ENCODE peak calls at places on chromosomes 1 and 21, in five cellular contexts. V is H1, F is SK-N-SH, B is HepG2, X is K562. N is an unnamed sample.

GRCh38 chr1:30929135-30929889 is 20.8 kb upstream of the SDC3 start:
- DNase-seq in X (peak), F (peak), B (peak), V (peak), N (peak)

GRCh38 chr1:208030320-208031091 is 119.6 kb upstream of the CD34 start:
- DNase-seq in B (no peak), V (no peak), F (no peak), X (no peak), N (no peak)

GRCh38 chr1:17128361-17128760 is 9.1 kb upstream of the PADI2 start:
- DNase-seq in V (no peak), F (no peak), B (no peak), X (no peak), N (peak)

GRCh38 chr1:38474738-38475623 is 384.6 kb downstream of the RRAGC start:
- DNase-seq in F (no peak), V (no peak), X (no peak), B (no peak), N (no peak)

GRCh38 chr1:103267271-103267670 is 158.9 kb upstream of the COL11A1 start:
- DNase-seq in X (no peak), V (no peak), B (no peak), F (no peak), N (no peak)

GRCh38 chr21:15065381-15066230 is 806 bp upstream of the NRIP1 start:
- DNase-seq in B (peak), V (no peak), X (peak), F (peak), N (peak)

GRCh38 chr1:202012544-202013478 is 2.4 kb downstream of the ELF3 start:
- DNase-seq in F (no peak), X (no peak), V (no peak), B (no peak), N (no peak)

GRCh38 chr1:112453876-112454275 is 54.9 kb upstream of the WNT2B start:
- DNase-seq in X (no peak), B (no peak), F (no peak), V (no peak), N (no peak)

GRCh38 chr1:21783679-21784603 is 992 bp upstream of the USP48 start:
- DNase-seq in V (peak), X (peak), B (peak), F (peak), N (peak)

GRCh38 chr1:167121375-167122120 is 27.7 kb downstream of the STYXL2 start:
- DNase-seq in X (no peak), V (no peak), F (peak), B (no peak), N (peak)

GRCh38 chr21:43847301-43847700 is 17.7 kb upstream of the AGPAT3 start:
- DNase-seq in X (no peak), B (no peak), F (no peak), V (no peak), N (no peak)

GRCh38 chr1:186502087-186502486 is 41.2 kb upstream of the PDC start:
- DNase-seq in F (no peak), X (no peak), V (no peak), B (no peak), N (no peak)

GRCh38 chr1:91693542-91693941 is 192.4 kb downstream of the TGFBR3 start:
- DNase-seq in F (no peak), V (no peak), X (no peak), B (no peak), N (no peak)

GRCh38 chr1:56406821-56407220 is 172.5 kb downstream of the PLPP3 start:
- DNase-seq in B (no peak), F (no peak), X (no peak), V (no peak), N (no peak)

GRCh38 chr1:111197598-111198289 is 2.7 kb downstream of the DENND2D start:
- DNase-seq in X (peak), F (no peak), V (peak), B (no peak), N (no peak)

GRCh38 chr1:77282866-77283539 is 1.2 kb downstream of the AK5 start:
- DNase-seq in X (no peak), V (no peak), B (no peak), F (peak), N (no peak)

GRCh38 chr1:119873166-119874025 is 22.9 kb downstream of the ADAM30 start:
- DNase-seq in F (no peak), V (no peak), X (no peak), B (no peak), N (no peak)

GRCh38 chr1:150127868-150128267 is 21.8 kb upstream of the PLEKHO1 start:
- DNase-seq in V (no peak), F (no peak), X (no peak), B (no peak), N (no peak)

GRCh38 chr1:41109316-41110263 is 88.1 kb upstream of the SLFNL1 start:
- DNase-seq in X (peak), B (peak), V (no peak), F (no peak), N (peak)

GRCh38 chr1:91795601-91796389 is 90.2 kb downstream of the TGFBR3 start:
- DNase-seq in F (no peak), X (no peak), B (no peak), V (no peak), N (no peak)

GRCh38 chr21:32800056-32800455 is 28.5 kb upstream of the PAXBP1 start:
- DNase-seq in V (no peak), F (no peak), B (no peak), X (no peak), N (no peak)

GRCh38 chr1:234226106-234226818 is 147.0 kb upstream of the COA6 start:
- DNase-seq in V (no peak), B (no peak), X (no peak), F (no peak), N (no peak)

GRCh38 chr1:56797079-56797685 is 22.0 kb downstream of the FYB2 start:
- DNase-seq in X (no peak), F (no peak), B (no peak), V (no peak), N (no peak)

GRCh38 chr1:56551691-56552090 is 27.7 kb downstream of the PLPP3 start:
- DNase-seq in B (no peak), F (no peak), X (no peak), V (no peak), N (no peak)

GRCh38 chr1:21651214-21652042 is 17.7 kb downstream of the RAP1GAP start:
- DNase-seq in X (peak), F (peak), B (no peak), V (no peak), N (no peak)

GRCh38 chr1:151343587-151343986 is 3.5 kb downstream of the RFX5 start:
- DNase-seq in V (no peak), F (no peak), X (no peak), B (no peak), N (no peak)

GRCh38 chr21:46205121-46205520 is 20.9 kb upstream of the SPATC1L start:
- DNase-seq in F (peak), X (no peak), V (no peak), B (no peak), N (no peak)

GRCh38 chr21:41861987-41862386 is 17.2 kb downstream of the PRDM15 start:
- DNase-seq in X (no peak), F (no peak), B (no peak), V (peak), N (no peak)

GRCh38 chr21:31558839-31559367 is 100.6 kb upstream of the SOD1 start:
- DNase-seq in B (no peak), V (peak), X (no peak), F (peak), N (no peak)

GRCh38 chr1:115400426-115400825 is 62.4 kb upstream of the NGF start:
- DNase-seq in B (no peak), V (no peak), X (no peak), F (no peak), N (no peak)

GRCh38 chr1:103101399-103101798 is 6.9 kb downstream of the COL11A1 start:
- DNase-seq in X (no peak), V (no peak), F (no peak), B (no peak), N (no peak)

GRCh38 chr1:66217021-66217420 is 316.9 kb upstream of the SGIP1 start:
- DNase-seq in B (no peak), X (no peak), F (no peak), V (no peak), N (no peak)

GRCh38 chr1:41366428-41367101 is 5.3 kb downstream of the FOXO6 start:
- DNase-seq in V (no peak), F (peak), B (no peak), X (peak), N (peak)

GRCh38 chr1:222034790-222035189 is 292.9 kb upstream of the DUSP10 start:
- DNase-seq in F (no peak), B (no peak), X (no peak), V (no peak), N (no peak)

GRCh38 chr21:46109251-46110221 is 11.6 kb downstream of the COL6A2 start:
- DNase-seq in B (no peak), X (no peak), F (peak), V (no peak), N (no peak)

GRCh38 chr1:197144570-197145325 is 1.7 kb downstream of the ASPM start:
- DNase-seq in X (peak), B (peak), F (peak), V (no peak), N (no peak)

GRCh38 chr1:100440075-100440809 is 87.9 kb downstream of the CDC14A start:
- DNase-seq in V (no peak), B (peak), X (peak), F (peak), N (no peak)

GRCh38 chr1:12087797-12088314 is 24.8 kb downstream of the TNFRSF8 start:
- DNase-seq in X (no peak), V (no peak), B (no peak), F (no peak), N (no peak)

GRCh38 chr1:8941906-8942305 is 3.8 kb upstream of the CA6 start:
- DNase-seq in F (no peak), V (no peak), B (peak), X (no peak), N (no peak)

GRCh38 chr1:8161546-8162110 is 135.5 kb upstream of the ERRFI1 start:
- DNase-seq in F (no peak), X (no peak), V (no peak), B (no peak), N (no peak)

GRCh38 chr1:3570081-3570986 is 41.0 kb downstream of the MEGF6 start:
- DNase-seq in B (no peak), F (no peak), V (no peak), X (no peak), N (no peak)
- TF ChIP-seq GABPA in B (no peak), F (no peak), V (no peak), X (no peak), N (no peak)

GRCh38 chr21:34844033-34844923 is 175.5 kb downstream of the CLIC6 start:
- DNase-seq in F (no peak), V (no peak), B (no peak), X (no peak), N (no peak)

GRCh38 chr21:34846214-34846575 is 177.4 kb downstream of the CLIC6 start:
- DNase-seq in V (no peak), B (no peak), X (no peak), F (no peak), N (no peak)

GRCh38 chr21:34844924-34845238 is 176.1 kb downstream of the CLIC6 start:
- DNase-seq in B (no peak), V (no peak), X (no peak), F (no peak), N (no peak)

GRCh38 chr21:34846601-34847112 is 177.9 kb downstream of the CLIC6 start:
- DNase-seq in V (no peak), X (no peak), F (no peak), B (no peak), N (no peak)

GRCh38 chr21:34845521-34846213 is 176.9 kb downstream of the CLIC6 start:
- DNase-seq in V (no peak), F (no peak), X (no peak), B (no peak), N (peak)
- H3K27ac ChIP-seq in V (no peak), F (peak), X (no peak), B (no peak), N (no peak)

DNA sequence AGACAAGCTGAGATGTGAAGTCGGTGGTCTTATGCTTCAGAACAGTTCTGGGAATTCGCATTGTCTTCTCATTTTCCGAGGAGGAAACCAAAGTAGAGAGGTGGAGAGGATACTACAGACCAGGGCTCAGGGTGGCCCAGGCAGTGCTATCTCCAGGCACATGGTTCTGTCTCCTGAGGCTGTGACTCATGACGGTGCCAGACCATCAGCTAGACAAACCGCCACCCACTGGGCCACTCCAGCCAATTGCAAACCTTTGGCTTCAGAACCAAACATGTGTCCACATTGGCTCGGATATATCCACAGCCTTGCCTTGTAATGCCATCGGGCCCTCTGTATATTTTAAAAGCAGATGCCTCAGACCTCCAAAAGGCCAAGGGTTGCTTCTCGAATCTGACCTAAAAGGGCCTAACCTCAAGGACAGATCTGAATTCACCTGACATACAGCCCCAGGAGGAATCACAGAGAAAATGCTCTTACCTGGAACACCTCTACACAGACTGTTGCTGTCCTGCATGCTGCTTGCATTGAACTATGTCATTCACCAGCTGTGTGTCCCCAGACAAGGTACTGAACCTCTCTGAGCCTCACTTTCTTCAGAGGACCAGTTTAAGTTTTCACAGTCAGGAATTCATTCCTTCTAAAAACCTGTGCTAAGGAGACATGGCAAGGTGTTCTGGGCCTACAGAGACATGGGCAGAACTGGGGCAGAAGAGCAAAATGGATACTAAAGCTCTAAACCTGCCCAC is 224.9 kb upstream of the JUN start:
- DNase-seq in F (no peak), V (no peak), X (no peak), B (no peak), N (no peak)
- H3K4me3 ChIP-seq in F (no peak), V (no peak), X (no peak), B (no peak), N (no peak)

DNA sequence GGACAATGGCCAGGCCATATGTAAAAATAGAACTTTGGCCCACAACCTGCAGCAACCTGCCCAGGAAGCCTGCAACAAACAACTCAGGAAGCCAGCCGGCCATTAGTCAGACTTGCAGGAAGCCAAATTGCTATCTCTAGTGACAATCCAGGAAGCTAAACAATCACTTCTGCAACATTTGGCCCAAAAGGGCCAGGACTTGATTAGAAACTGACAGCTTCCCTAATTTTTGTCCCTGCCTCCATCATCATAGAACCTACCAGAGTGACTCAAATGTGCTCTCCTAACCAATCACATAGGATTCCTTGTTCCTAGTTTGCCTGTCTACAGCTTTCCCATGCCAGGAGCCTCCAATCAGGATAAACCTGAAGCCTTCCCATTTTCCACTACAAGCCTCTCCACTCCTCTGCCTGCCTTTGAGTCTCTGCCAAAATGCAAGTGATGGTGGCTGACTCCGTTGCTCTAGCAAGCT is 639.3 kb downstream of the PTPRU start:
- DNase-seq in B (no peak), V (no peak), X (no peak), F (peak), N (no peak)
- TF ChIP-seq GABPA in B (no peak), V (no peak), X (no peak), F (no peak), N (no peak)

GRCh38 chr1:108722292-108722691 is 9.6 kb downstream of the FNDC7 start:
- DNase-seq in X (no peak), B (peak), F (no peak), V (no peak), N (no peak)

GRCh38 chr1:108716437-108717230 is 3.9 kb downstream of the FNDC7 start:
- DNase-seq in B (no peak), X (no peak), V (no peak), F (no peak), N (no peak)

GRCh38 chr1:108719654-108720435 is 7.1 kb downstream of the FNDC7 start:
- DNase-seq in B (peak), X (peak), V (no peak), F (no peak), N (no peak)

GRCh38 chr1:108717774-108718316 is 5.1 kb downstream of the FNDC7 start:
- DNase-seq in F (no peak), B (no peak), X (no peak), V (no peak), N (no peak)

GRCh38 chr1:108719253-108719652 is 6.5 kb downstream of the FNDC7 start:
- DNase-seq in F (no peak), V (no peak), B (no peak), X (no peak), N (no peak)
- H3K27ac ChIP-seq in F (peak), V (no peak), B (no peak), X (no peak), N (no peak)

N was measured in HL-60.